ENCODE peak calls at places on chromosomes 3 and 15, in five cellular contexts. One of them, this sample, is unnamed.

GRCh38 chr3:36796896-36797295 is 32.5 kb upstream of the DCLK3 start:
- DNase-seq in tibial nerve: no peak
- DNase-seq in psoas muscle: no peak
- DNase-seq in thyroid gland: no peak
- DNase-seq in HCT116: no peak
- DNase-seq in this sample: no peak

GRCh38 chr3:52891164-52891563 is 6.2 kb downstream of the STIMATE start:
- DNase-seq in tibial nerve: no peak
- DNase-seq in psoas muscle: no peak
- DNase-seq in thyroid gland: peak; percentile 72
- DNase-seq in HCT116: no peak
- DNase-seq in this sample: peak; percentile 50

GRCh38 chr3:94433811-94434210 is 370.9 kb downstream of the NSUN3 start:
- DNase-seq in tibial nerve: no peak
- DNase-seq in psoas muscle: no peak
- DNase-seq in thyroid gland: no peak
- DNase-seq in HCT116: no peak
- DNase-seq in this sample: no peak

GRCh38 chr3:171121801-171122200 is 95.3 kb upstream of the SLC2A2 start:
- DNase-seq in tibial nerve: no peak
- DNase-seq in psoas muscle: no peak
- DNase-seq in thyroid gland: no peak
- DNase-seq in HCT116: no peak
- DNase-seq in this sample: no peak

GRCh38 chr3:118075873-118076272 is 958.8 kb downstream of the IGSF11 start:
- DNase-seq in tibial nerve: no peak
- DNase-seq in psoas muscle: no peak
- DNase-seq in thyroid gland: no peak
- DNase-seq in HCT116: no peak
- DNase-seq in this sample: no peak

GRCh38 chr15:101458908-101459578 is 30.5 kb downstream of the PCSK6 start:
- DNase-seq in tibial nerve: no peak
- DNase-seq in psoas muscle: no peak
- DNase-seq in thyroid gland: no peak
- DNase-seq in HCT116: no peak
- DNase-seq in this sample: no peak

GRCh38 chr15:77819841-77820728 is 187.4 kb upstream of the LINGO1 start:
- DNase-seq in tibial nerve: no peak
- DNase-seq in psoas muscle: no peak
- DNase-seq in thyroid gland: peak; percentile 35
- DNase-seq in HCT116: peak; percentile 38
- DNase-seq in this sample: no peak

GRCh38 chr3:64631951-64632350 is 55.8 kb downstream of the ADAMTS9 start:
- DNase-seq in tibial nerve: no peak
- DNase-seq in psoas muscle: no peak
- DNase-seq in thyroid gland: no peak
- DNase-seq in HCT116: no peak
- DNase-seq in this sample: no peak

GRCh38 chr3:129836381-129837056 is 57.0 kb downstream of the TMCC1 start:
- DNase-seq in tibial nerve: no peak
- DNase-seq in psoas muscle: no peak
- DNase-seq in thyroid gland: no peak
- DNase-seq in HCT116: no peak
- DNase-seq in this sample: no peak

GRCh38 chr3:56291244-56291680 is 177.0 kb downstream of the ERC2 start:
- DNase-seq in tibial nerve: no peak
- DNase-seq in psoas muscle: no peak
- DNase-seq in thyroid gland: no peak
- DNase-seq in HCT116: no peak
- DNase-seq in this sample: no peak

GRCh38 chr15:84142888-84143337 is 92.7 kb upstream of the GOLGA6L4 start:
- DNase-seq in tibial nerve: peak; percentile 49
- DNase-seq in psoas muscle: no peak
- DNase-seq in thyroid gland: peak; percentile 78
- DNase-seq in HCT116: peak; percentile 81
- DNase-seq in this sample: peak; percentile 73

GRCh38 chr15:91224750-91225380 is 124.8 kb downstream of the SV2B start:
- DNase-seq in tibial nerve: no peak
- DNase-seq in psoas muscle: no peak
- DNase-seq in thyroid gland: no peak
- DNase-seq in HCT116: peak; percentile 47
- DNase-seq in this sample: no peak

GRCh38 chr15:28909958-28910500 is 24.3 kb downstream of the APBA2 start:
- DNase-seq in tibial nerve: no peak
- DNase-seq in psoas muscle: no peak
- DNase-seq in thyroid gland: no peak
- DNase-seq in HCT116: no peak
- DNase-seq in this sample: peak; percentile 7

GRCh38 chr3:48155122-48155521 is 33.1 kb downstream of the CDC25A start:
- DNase-seq in tibial nerve: no peak
- DNase-seq in psoas muscle: no peak
- DNase-seq in thyroid gland: peak; percentile 23
- DNase-seq in HCT116: peak; percentile 69
- DNase-seq in this sample: no peak

GRCh38 chr15:92882697-92883642 is 17.2 kb upstream of the CHD2 start:
- DNase-seq in tibial nerve: no peak
- DNase-seq in psoas muscle: peak; percentile 75
- DNase-seq in thyroid gland: no peak
- DNase-seq in HCT116: no peak
- DNase-seq in this sample: peak; percentile 89

GRCh38 chr15:96551196-96551595 is 220.7 kb downstream of the NR2F2 start:
- DNase-seq in tibial nerve: no peak
- DNase-seq in psoas muscle: no peak
- DNase-seq in thyroid gland: no peak
- DNase-seq in HCT116: no peak
- DNase-seq in this sample: no peak

GRCh38 chr15:73983211-73983727 is 8.8 kb downstream of the STOML1 start:
- DNase-seq in tibial nerve: no peak
- DNase-seq in psoas muscle: peak; percentile 83
- DNase-seq in thyroid gland: peak; percentile 94
- DNase-seq in HCT116: peak; percentile 24
- DNase-seq in this sample: peak; percentile 87

GRCh38 chr3:25751691-25752090 is 31.6 kb downstream of the NGLY1 start:
- DNase-seq in tibial nerve: no peak
- DNase-seq in psoas muscle: no peak
- DNase-seq in thyroid gland: no peak
- DNase-seq in HCT116: no peak
- DNase-seq in this sample: no peak

GRCh38 chr3:25744477-25744876 is 38.8 kb downstream of the NGLY1 start:
- DNase-seq in tibial nerve: no peak
- DNase-seq in psoas muscle: no peak
- DNase-seq in thyroid gland: no peak
- DNase-seq in HCT116: no peak
- DNase-seq in this sample: no peak

GRCh38 chr3:25751048-25751447 is 32.2 kb downstream of the NGLY1 start:
- DNase-seq in tibial nerve: no peak
- DNase-seq in psoas muscle: no peak
- DNase-seq in thyroid gland: no peak
- DNase-seq in HCT116: no peak
- DNase-seq in this sample: no peak

GRCh38 chr3:25748189-25748588 is 35.1 kb downstream of the NGLY1 start:
- DNase-seq in tibial nerve: no peak
- DNase-seq in psoas muscle: no peak
- DNase-seq in thyroid gland: no peak
- DNase-seq in HCT116: no peak
- DNase-seq in this sample: no peak

GRCh38 chr3:25747033-25747432 is 36.2 kb downstream of the NGLY1 start:
- DNase-seq in tibial nerve: no peak
- DNase-seq in psoas muscle: no peak
- DNase-seq in thyroid gland: no peak
- DNase-seq in HCT116: no peak
- DNase-seq in this sample: no peak
- TF ChIP-seq CTCF in tibial nerve: no peak
- TF ChIP-seq CTCF in psoas muscle: no peak
- TF ChIP-seq CTCF in thyroid gland: no peak
- TF ChIP-seq CTCF in HCT116: no peak
- TF ChIP-seq CTCF in this sample: no peak

GRCh38 chr3:101039285-101039684 is 46.1 kb upstream of the ABI3BP start:
- DNase-seq in tibial nerve: no peak
- DNase-seq in psoas muscle: no peak
- DNase-seq in thyroid gland: no peak
- DNase-seq in HCT116: no peak
- DNase-seq in this sample: no peak

GRCh38 chr3:101038880-101039279 is 45.7 kb upstream of the ABI3BP start:
- DNase-seq in tibial nerve: no peak
- DNase-seq in psoas muscle: no peak
- DNase-seq in thyroid gland: no peak
- DNase-seq in HCT116: no peak
- DNase-seq in this sample: no peak

GRCh38 chr3:101038393-101038792 is 45.2 kb upstream of the ABI3BP start:
- DNase-seq in tibial nerve: no peak
- DNase-seq in psoas muscle: no peak
- DNase-seq in thyroid gland: no peak
- DNase-seq in HCT116: no peak
- DNase-seq in this sample: no peak

GRCh38 chr3:101042996-101043686 is 49.9 kb upstream of the ABI3BP start:
- DNase-seq in tibial nerve: no peak
- DNase-seq in psoas muscle: no peak
- DNase-seq in thyroid gland: no peak
- DNase-seq in HCT116: no peak
- DNase-seq in this sample: no peak

GRCh38 chr3:101043687-101044078 is 50.5 kb upstream of the ABI3BP start:
- DNase-seq in tibial nerve: no peak
- DNase-seq in psoas muscle: no peak
- DNase-seq in thyroid gland: no peak
- DNase-seq in HCT116: no peak
- DNase-seq in this sample: no peak
- H3K27ac ChIP-seq in tibial nerve: no peak overlapping the region
- H3K27ac ChIP-seq in psoas muscle: no peak overlapping the region
- H3K27ac ChIP-seq in thyroid gland: no peak overlapping the region
- H3K27ac ChIP-seq in HCT116: no peak overlapping the region
- H3K27ac ChIP-seq in this sample: no peak overlapping the region

GRCh38 chr3:50370594-50370993 is 11.3 kb upstream of the TMEM115 start:
- DNase-seq in tibial nerve: no peak
- DNase-seq in psoas muscle: no peak
- DNase-seq in thyroid gland: no peak
- DNase-seq in HCT116: no peak
- DNase-seq in this sample: no peak

GRCh38 chr3:50369271-50369670 is 9.9 kb upstream of the TMEM115 start:
- DNase-seq in tibial nerve: no peak
- DNase-seq in psoas muscle: no peak
- DNase-seq in thyroid gland: no peak
- DNase-seq in HCT116: no peak
- DNase-seq in this sample: no peak

GRCh38 chr3:50365842-50366220 is 6.5 kb upstream of the TMEM115 start:
- DNase-seq in tibial nerve: no peak
- DNase-seq in psoas muscle: no peak
- DNase-seq in thyroid gland: no peak
- DNase-seq in HCT116: no peak
- DNase-seq in this sample: peak; percentile 72

GRCh38 chr3:50364573-50365079 is 5.3 kb upstream of the TMEM115 start:
- DNase-seq in tibial nerve: no peak
- DNase-seq in psoas muscle: peak; percentile 63
- DNase-seq in thyroid gland: peak; percentile 44
- DNase-seq in HCT116: no peak
- DNase-seq in this sample: no peak

DNA sequence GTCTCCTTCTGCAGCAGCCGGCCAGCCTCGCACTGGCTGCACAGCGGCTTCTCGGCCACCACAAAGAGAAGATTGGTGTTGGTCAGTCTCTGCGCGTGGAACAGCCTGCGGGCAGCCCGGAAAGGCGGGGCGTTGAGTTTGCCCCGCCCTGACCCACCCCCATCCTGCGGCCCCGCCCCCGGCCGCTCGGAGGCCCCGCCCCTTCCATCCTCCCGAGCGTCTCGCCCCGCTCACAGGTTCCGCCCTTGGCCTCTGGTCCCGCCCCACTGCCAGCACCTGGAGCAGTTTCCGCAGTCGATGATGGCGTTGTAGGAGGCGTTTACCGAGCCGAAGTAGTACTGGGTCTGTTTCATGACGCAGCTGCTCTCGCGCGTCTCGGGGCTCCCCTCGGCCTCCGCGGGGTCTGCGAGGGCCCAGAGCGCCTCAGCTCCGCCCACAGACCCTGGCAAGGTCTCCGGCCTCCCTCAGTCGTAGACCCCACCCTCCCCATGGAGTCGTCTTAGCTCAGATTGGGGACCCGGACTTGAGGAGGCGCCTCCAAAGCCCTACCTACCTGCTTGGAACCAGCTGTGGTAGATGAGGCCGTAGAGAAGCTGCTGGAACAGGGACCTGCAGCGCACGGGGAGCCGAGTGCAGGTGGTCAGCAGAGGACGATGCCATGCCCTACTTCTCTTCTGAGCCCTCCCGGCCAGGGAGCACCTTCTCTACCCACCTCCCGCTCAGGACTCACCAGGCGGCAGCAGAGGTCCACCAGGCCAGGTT is 5.9 kb upstream of the TMEM115 start:
- DNase-seq in tibial nerve: peak; percentile 72
- DNase-seq in psoas muscle: peak; percentile 90
- DNase-seq in thyroid gland: peak; percentile 90
- DNase-seq in HCT116: peak; percentile 70
- DNase-seq in this sample: peak; percentile 89
- TF ChIP-seq CTCF in tibial nerve: no peak
- TF ChIP-seq CTCF in psoas muscle: no peak
- TF ChIP-seq CTCF in thyroid gland: no peak
- TF ChIP-seq CTCF in HCT116: no peak
- TF ChIP-seq CTCF in this sample: no peak

DNA sequence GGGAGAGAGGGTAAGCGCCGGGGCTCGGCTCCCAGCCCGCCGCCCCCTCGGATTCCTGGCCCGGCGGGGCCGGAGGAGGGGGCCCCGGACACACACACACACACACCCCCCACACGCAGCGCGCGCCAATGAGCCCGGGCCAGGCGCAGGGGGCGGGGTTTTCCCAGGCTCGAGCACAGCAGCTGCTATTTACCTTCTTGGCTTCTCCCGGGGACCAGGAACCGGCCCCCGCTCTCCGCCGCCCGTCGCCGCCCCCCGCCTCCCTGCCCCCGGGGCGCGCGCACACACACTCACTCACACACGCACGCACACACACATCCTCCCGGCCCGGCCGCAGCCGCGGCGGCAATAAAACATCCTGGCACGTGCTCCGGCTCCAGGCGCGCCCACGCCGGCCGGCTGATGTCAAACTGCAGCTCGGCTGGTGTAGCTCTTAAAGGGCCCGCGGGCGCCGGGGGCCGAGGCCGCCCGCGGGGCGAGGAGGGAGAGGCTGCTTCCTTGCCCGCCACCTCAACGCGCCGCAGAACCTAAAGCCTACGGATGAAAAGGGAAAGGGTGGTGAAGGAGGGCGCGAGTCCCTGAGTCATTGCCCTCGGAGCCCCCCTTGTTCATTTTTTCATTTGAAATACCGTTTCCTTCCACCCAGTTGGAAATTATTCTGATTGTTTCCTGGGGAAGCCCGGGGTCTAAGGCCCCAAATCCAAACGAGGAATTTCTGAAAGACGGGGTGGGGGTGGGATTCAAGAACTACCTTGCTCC is 1.0 kb upstream of the HES1 start:
- DNase-seq in tibial nerve: peak; percentile 80
- DNase-seq in psoas muscle: peak; percentile 96
- DNase-seq in thyroid gland: peak; percentile 94
- DNase-seq in HCT116: peak; percentile 88
- DNase-seq in this sample: peak; percentile 97
- H3K27ac ChIP-seq in tibial nerve: peak overlapping the region; percentile 78
- H3K27ac ChIP-seq in psoas muscle: peak overlapping the region; percentile 99
- H3K27ac ChIP-seq in thyroid gland: peak overlapping the region; percentile 97
- H3K27ac ChIP-seq in HCT116: peak overlapping the region; percentile 60
- H3K27ac ChIP-seq in this sample: peak overlapping the region; percentile 90

This sample was measured in left lung.